ENCODE peak calls at places on chromosome 20, in four cellular contexts. Z is BJ, L is fibroblast of mammary gland, C is endodermal cell. D is an unnamed sample.

GRCh38 chr20:41664584-41664983 is 46.4 kb upstream of the CHD6 start:
- DNase-seq in C (no peak), L (peak), Z (no peak), D (peak)

GRCh38 chr20:4490595-4491280 is 231.0 kb upstream of the PRND start:
- DNase-seq in Z (no peak), C (no peak), L (peak), D (peak)

GRCh38 chr20:44079291-44079690 is 107.7 kb downstream of the JPH2 start:
- DNase-seq in L (peak), Z (no peak), C (no peak), D (no peak)

GRCh38 chr20:53157443-53158408 is 185.6 kb downstream of the TSHZ2 start:
- DNase-seq in Z (no peak), L (peak), C (peak), D (peak)

GRCh38 chr20:52801628-52802006 is 170.5 kb upstream of the TSHZ2 start:
- DNase-seq in C (no peak), Z (no peak), L (no peak), D (no peak)

GRCh38 chr20:35363190-35363589 is 48.6 kb downstream of the UQCC1 start:
- DNase-seq in C (no peak), L (no peak), Z (no peak), D (no peak)

GRCh38 chr20:24497851-24498250 is 28.4 kb downstream of the SYNDIG1 start:
- DNase-seq in C (no peak), L (peak), Z (no peak), D (no peak)

GRCh38 chr20:58692579-58693225 is at the start of gene NPEPL1:
- DNase-seq in C (peak), L (peak), Z (no peak), D (peak)

GRCh38 chr20:60930023-60930790 is 321.9 kb upstream of the CDH4 start:
- DNase-seq in Z (no peak), L (no peak), C (no peak), D (no peak)

GRCh38 chr20:62066983-62067433 is 1.3 kb upstream of the TAF4 start:
- DNase-seq in L (no peak), Z (no peak), C (peak), D (peak)

GRCh38 chr20:13865825-13866351 is 81.1 kb downstream of the NDUFAF5 start:
- DNase-seq in Z (peak), L (peak), C (no peak), D (peak)

GRCh38 chr20:3727333-3728035 is 5.0 kb upstream of the HSPA12B start:
- DNase-seq in C (peak), Z (peak), L (peak), D (peak)

GRCh38 chr20:19462491-19462890 is 250.0 kb downstream of the SLC24A3 start:
- DNase-seq in L (no peak), C (peak), Z (no peak), D (no peak)

GRCh38 chr20:15012551-15012950 is 675.1 kb upstream of the FLRT3 start:
- DNase-seq in C (no peak), L (no peak), Z (no peak), D (no peak)

GRCh38 chr20:19539191-19539590 is 218.9 kb upstream of the RIN2 start:
- DNase-seq in Z (no peak), C (no peak), L (no peak), D (no peak)

GRCh38 chr20:8808180-8808535 is 260.7 kb upstream of the PLCB4 start:
- DNase-seq in C (no peak), Z (no peak), L (no peak), D (peak)

GRCh38 chr20:17610566-17611289 is 40.9 kb downstream of the DSTN start:
- DNase-seq in C (peak), Z (no peak), L (no peak), D (peak)

GRCh38 chr20:266213-266603 is 8.7 kb downstream of the DEFB132 start:
- DNase-seq in L (no peak), C (no peak), Z (no peak), D (no peak)
- H3K4me3 ChIP-seq in L (no peak), C (peak), Z (no peak), D (no peak)

GRCh38 chr20:64258071-64258823 is 2.7 kb downstream of the PCMTD2 start:
- DNase-seq in Z (no peak), C (no peak), L (no peak), D (no peak)
- H3K4me3 ChIP-seq in Z (no peak), C (peak), L (no peak), D (no peak)

GRCh38 chr20:45423700-45424099 is 7.8 kb downstream of the PIGT start:
- DNase-seq in C (no peak), L (no peak), Z (no peak), D (no peak)

GRCh38 chr20:45415822-45416637 is at the start of gene PIGT:
- DNase-seq in Z (no peak), L (peak), C (peak), D (peak)

GRCh38 chr20:45416917-45417316 is 976 bp downstream of the PIGT start:
- DNase-seq in Z (no peak), L (no peak), C (no peak), D (no peak)

GRCh38 chr20:45420125-45420524 is 4.2 kb downstream of the PIGT start:
- DNase-seq in Z (no peak), L (no peak), C (no peak), D (no peak)

DNA sequence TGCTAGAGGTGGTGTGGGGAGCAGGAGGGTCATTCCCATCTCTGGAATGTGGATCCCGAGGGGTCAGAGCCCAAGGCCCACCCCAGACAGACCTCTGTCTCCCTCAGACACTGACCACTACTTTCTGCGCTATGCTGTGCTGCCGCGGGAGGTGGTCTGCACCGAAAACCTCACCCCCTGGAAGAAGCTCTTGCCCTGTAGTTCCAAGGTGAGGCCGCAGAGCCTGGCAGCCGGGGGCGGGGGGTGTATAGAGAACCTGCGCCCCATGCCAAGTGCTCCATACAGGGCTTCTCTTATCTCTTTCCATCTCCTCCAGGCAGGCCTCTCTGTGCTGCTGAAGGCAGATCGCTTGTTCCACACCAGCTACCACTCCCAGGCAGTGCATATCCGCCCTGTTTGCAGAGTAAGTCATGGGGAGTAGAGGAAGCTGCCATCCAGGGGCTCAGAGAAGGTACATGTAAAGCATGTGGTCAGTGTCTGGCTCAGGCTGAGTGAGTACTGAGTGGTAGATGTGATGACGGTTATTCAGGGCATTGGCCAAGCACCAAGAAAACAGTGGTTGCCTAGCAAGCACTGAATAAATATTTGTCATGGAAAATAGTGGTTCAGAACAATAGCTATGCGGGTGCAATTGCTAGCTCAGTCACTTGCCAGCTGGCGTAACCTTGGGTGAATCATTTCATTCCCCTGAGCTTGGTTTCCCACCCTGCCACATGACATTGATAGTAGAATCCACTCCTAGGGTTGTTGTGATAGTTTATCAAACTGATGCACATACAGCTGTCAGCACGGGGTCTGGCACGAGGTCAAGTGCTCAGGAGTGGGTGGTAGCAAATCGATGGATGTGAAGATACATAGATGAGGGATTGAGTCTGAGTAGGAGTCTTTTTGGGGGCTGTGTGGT is 3.5 kb downstream of the PIGT start:
- DNase-seq in C (no peak), Z (peak), L (peak), D (peak)
- H3K4me3 ChIP-seq in C (no peak), Z (no peak), L (no peak), D (no peak)

GRCh38 chr20:10670521-10671220 is 3.1 kb downstream of the JAG1 start:
- DNase-seq in C (no peak), L (no peak), Z (no peak), D (no peak)
- H3K4me3 ChIP-seq in C (peak), L (peak), Z (peak), D (peak)

DNA sequence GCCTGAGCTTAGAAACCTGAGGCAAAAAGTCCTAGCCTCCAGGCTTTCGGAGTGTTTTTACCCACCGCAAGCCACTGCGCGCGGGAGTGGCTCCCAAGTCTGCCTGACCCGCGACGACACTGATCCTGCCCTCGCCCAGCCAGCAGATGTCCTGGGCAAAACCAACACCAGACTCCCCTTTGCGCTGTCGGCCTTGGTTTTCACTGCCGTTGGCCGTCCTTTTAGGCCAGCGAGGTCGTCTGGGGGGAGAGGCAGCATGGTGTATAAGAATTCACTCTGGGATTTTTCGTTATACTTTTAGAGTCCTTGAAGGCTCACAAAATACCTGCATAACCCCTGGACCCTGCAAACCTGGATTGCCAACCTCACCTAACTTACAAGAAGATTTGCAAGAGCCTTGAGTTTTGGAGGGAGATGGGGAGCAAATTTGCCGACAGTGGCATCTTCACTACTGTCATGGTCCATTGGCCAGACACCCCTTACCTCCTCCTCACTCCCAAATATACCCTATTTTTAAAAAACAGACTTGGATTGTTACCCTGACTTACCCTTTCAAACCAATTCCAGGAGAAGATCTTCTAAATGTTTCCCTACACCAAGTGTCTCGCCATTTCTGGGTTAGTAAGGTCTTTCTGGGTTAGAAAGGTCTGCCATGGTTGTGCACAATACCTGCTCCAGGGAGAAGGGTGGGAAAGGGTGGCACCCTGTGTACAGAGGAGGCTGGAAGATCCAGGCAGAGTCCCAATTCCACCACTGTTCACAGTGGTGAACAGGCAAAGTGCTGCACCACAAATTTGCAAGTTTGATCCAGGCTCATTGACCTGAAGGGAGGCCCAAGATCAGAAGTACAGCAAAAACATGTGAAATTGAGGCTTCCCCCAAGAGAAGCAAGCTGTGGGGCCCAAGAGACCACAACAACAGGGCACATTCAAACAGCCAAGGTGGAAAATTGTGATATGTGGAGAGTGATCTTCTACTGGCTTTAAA is 4.4 kb downstream of the FOXA2 start:
- DNase-seq in C (peak), L (no peak), Z (no peak), D (no peak)
- H3K4me3 ChIP-seq in C (peak), L (no peak), Z (no peak), D (no peak)

DNA sequence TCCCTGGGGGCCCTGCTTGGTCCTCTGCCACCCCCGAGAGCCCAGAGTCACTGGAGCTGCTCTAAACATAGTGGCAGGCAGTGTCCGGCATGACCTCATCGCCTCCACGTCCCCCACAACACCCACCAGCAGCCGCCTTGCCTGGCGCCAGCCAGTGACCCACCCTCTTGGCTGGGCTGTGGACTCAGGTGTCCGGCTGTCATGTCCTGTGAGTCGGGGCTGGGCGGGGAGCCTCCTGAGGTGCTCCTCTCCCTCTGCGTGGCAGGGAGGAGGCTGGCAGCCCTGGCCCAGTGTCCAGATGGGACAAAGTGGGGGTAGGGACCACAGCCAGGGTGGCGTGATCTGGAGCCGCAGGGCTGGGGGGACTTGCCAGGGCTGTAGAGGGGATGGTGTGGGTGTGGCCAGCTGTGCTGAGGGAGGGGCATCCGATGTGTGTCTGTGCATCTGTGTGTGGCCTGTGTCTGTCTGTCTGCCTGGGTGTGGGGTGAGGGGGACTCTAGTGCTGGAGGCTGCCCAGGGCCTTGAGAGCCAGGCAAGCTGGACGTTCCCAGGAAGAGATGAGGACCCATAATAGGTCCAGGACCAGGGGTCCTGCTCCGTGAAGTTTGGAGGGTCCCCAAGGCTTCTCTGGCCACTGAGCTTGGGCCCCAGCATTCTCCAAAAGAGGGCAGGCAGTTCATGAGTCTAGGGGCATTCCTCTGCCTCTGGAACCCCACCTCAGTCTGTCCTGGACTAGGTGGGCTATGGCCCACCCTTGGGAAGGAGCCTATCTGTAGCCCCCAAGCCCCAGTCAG is 2.3 kb upstream of the SOX18 start:
- DNase-seq in Z (no peak), L (no peak), C (no peak), D (no peak)
- H3K4me3 ChIP-seq in Z (no peak), L (no peak), C (no peak), D (no peak)

DNA sequence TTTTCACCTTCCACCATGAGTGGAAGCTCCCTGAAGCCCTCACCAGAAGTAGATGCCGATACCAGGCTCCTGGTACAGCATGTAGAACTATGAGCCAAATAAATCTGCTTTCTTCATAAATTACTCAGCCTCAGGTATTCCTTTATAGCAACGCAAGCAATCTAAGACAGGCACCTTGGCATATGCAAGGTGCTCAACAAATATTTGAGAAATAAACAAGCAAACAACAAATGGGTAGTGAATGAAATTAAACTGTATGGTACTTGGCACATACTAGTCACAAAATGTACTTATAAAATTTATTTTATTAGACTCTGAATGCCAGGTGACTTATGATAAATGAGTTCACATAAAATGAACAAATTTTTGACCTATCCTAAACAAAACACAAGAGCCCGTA is 220.3 kb downstream of the MAFB start:
- DNase-seq in Z (no peak), C (no peak), L (no peak), D (no peak)
- H3K4me3 ChIP-seq in Z (no peak), C (no peak), L (no peak), D (no peak)

D was measured in AG10803.